ENCODE peak calls at places on chromosomes 16 and 17, in ten cellular contexts. U, I, S, V, Y, J, B, L, F and X are unnamed samples.

GRCh38 chr17:62963296-62963695 is 2.7 kb upstream of the TANC2 start:
- DNase-seq in U (no peak), I (no peak), S (no peak), V (no peak), Y (no peak), J (no peak), B (peak), L (no peak), F (peak), X (no peak)

GRCh38 chr17:79748296-79749099 is 17.8 kb downstream of the ENPP7 start:
- DNase-seq in U (no peak), I (no peak), S (no peak), V (no peak), Y (no peak), J (no peak), B (no peak), L (no peak), F (no peak), X (no peak)

GRCh38 chr17:35849469-35850348 is 19.0 kb downstream of the HEATR9 start:
- DNase-seq in U (peak), I (peak), S (no peak), V (peak), Y (no peak), J (peak), B (peak), L (peak), F (no peak), X (no peak)

GRCh38 chr17:8151641-8152111 is 528 bp downstream of the PER1 start:
- DNase-seq in U (no peak), I (no peak), S (no peak), V (no peak), Y (no peak), J (peak), B (peak), L (peak), F (no peak), X (peak)

GRCh38 chr16:65888201-65888600 is 478.3 kb upstream of the CDH5 start:
- DNase-seq in U (no peak), I (no peak), S (no peak), V (no peak), Y (no peak), J (no peak), B (no peak), L (no peak), F (no peak), X (no peak)

GRCh38 chr17:66687570-66688284 is 147.2 kb upstream of the CACNG5 start:
- DNase-seq in U (no peak), I (no peak), S (peak), V (no peak), Y (no peak), J (no peak), B (no peak), L (no peak), F (no peak), X (no peak)

GRCh38 chr17:49554694-49555494 is 20.8 kb upstream of the NXPH3 start:
- DNase-seq in U (peak), I (no peak), S (no peak), V (no peak), Y (no peak), J (no peak), B (no peak), L (no peak), F (no peak), X (no peak)

GRCh38 chr16:23856345-23856744 is 20.6 kb downstream of the PRKCB start:
- DNase-seq in U (no peak), I (no peak), S (no peak), V (no peak), Y (no peak), J (no peak), B (no peak), L (no peak), F (no peak), X (no peak)

GRCh38 chr17:50267074-50267841 is 7.0 kb upstream of the TMEM92 start:
- DNase-seq in U (peak), I (no peak), S (no peak), V (no peak), Y (peak), J (no peak), B (no peak), L (peak), F (peak), X (peak)

GRCh38 chr17:68318103-68318991 is 27.1 kb downstream of the ARSG start:
- DNase-seq in U (no peak), I (no peak), S (no peak), V (peak), Y (no peak), J (no peak), B (no peak), L (no peak), F (peak), X (no peak)

GRCh38 chr17:55783684-55784245 is 32.9 kb downstream of the PCTP start:
- DNase-seq in U (no peak), I (no peak), S (no peak), V (no peak), Y (no peak), J (no peak), B (peak), L (peak), F (no peak), X (no peak)

GRCh38 chr17:19464033-19465026 is 53.3 kb downstream of the RNF112 start:
- DNase-seq in U (no peak), I (no peak), S (no peak), V (no peak), Y (no peak), J (no peak), B (no peak), L (peak), F (no peak), X (no peak)

GRCh38 chr16:81492307-81492706 is 47.7 kb downstream of the CMIP start:
- DNase-seq in U (no peak), I (no peak), S (no peak), V (no peak), Y (no peak), J (peak), B (peak), L (no peak), F (no peak), X (no peak)

GRCh38 chr17:17784599-17785264 is 52.1 kb downstream of the SREBF1 start:
- DNase-seq in U (no peak), I (no peak), S (no peak), V (peak), Y (no peak), J (no peak), B (no peak), L (no peak), F (no peak), X (peak)

GRCh38 chr16:66927012-66927436 is 1.7 kb upstream of the RRAD start:
- DNase-seq in U (peak), I (no peak), S (no peak), V (peak), Y (no peak), J (no peak), B (no peak), L (no peak), F (peak), X (no peak)

GRCh38 chr16:704552-705380 is 835 bp downstream of the FBXL16 start:
- DNase-seq in U (no peak), I (no peak), S (no peak), V (no peak), Y (no peak), J (no peak), B (no peak), L (no peak), F (no peak), X (no peak)
- TF ChIP-seq CTCF in U (no peak), I (no peak), S (no peak), V (no peak), Y (no peak), J (no peak), B (no peak), L (no peak), F (no peak), X (no peak)

GRCh38 chr17:74305865-74306654 is 20.0 kb upstream of the KIF19 start:
- DNase-seq in U (no peak), I (no peak), S (no peak), V (no peak), Y (no peak), J (peak), B (no peak), L (no peak), F (no peak), X (no peak)
- TF ChIP-seq CTCF in U (no peak), I (peak), S (no peak), V (no peak), Y (no peak), J (no peak), B (no peak), L (no peak), F (no peak), X (peak)

GRCh38 chr17:7038025-7038862 is 2.4 kb downstream of the SLC16A13 start:
- DNase-seq in U (no peak), I (no peak), S (no peak), V (no peak), Y (no peak), J (no peak), B (no peak), L (no peak), F (no peak), X (no peak)
- TF ChIP-seq CTCF in U (peak), I (no peak), S (no peak), V (no peak), Y (no peak), J (no peak), B (no peak), L (no peak), F (no peak), X (no peak)

GRCh38 chr16:83113811-83114210 is 487.0 kb downstream of the CDH13 start:
- DNase-seq in U (no peak), I (no peak), S (no peak), V (no peak), Y (no peak), J (no peak), B (no peak), L (no peak), F (no peak), X (no peak)

GRCh38 chr16:83113317-83113716 is 486.5 kb downstream of the CDH13 start:
- DNase-seq in U (no peak), I (peak), S (no peak), V (no peak), Y (no peak), J (peak), B (peak), L (no peak), F (no peak), X (no peak)

GRCh38 chr16:83110221-83110768 is 483.5 kb downstream of the CDH13 start:
- DNase-seq in U (no peak), I (no peak), S (no peak), V (no peak), Y (no peak), J (no peak), B (no peak), L (no peak), F (no peak), X (no peak)

GRCh38 chr16:83105279-83106077 is 478.7 kb downstream of the CDH13 start:
- DNase-seq in U (no peak), I (no peak), S (no peak), V (no peak), Y (no peak), J (no peak), B (no peak), L (no peak), F (no peak), X (no peak)

DNA sequence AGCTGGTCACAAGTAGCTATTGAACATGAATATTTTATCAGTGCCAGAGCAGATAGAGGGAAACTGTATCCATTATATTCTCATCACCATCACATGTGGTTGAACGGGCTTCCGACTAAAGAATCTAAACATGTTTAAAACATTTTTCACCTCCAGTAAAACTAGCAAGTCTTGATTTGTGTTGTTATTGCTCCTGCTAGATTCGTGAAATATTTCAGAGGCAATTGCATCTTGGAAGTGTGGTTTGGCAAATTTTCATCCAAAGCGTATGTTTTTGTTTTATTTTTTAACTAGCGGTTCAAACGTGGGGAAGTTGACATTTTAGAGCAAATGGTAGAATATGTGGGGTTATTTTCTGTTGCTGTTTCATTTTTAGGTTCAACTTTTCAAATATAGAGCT is 483.0 kb downstream of the CDH13 start:
- DNase-seq in U (no peak), I (no peak), S (no peak), V (no peak), Y (no peak), J (no peak), B (no peak), L (no peak), F (no peak), X (no peak)
- TF ChIP-seq CTCF in U (no peak), I (no peak), S (no peak), V (no peak), Y (no peak), J (no peak), B (no peak), L (no peak), F (no peak), X (no peak)

GRCh38 chr17:4583206-4583605 is 1.1 kb upstream of the SMTNL2 start:
- DNase-seq in U (no peak), I (no peak), S (no peak), V (no peak), Y (no peak), J (no peak), B (no peak), L (no peak), F (no peak), X (no peak)

GRCh38 chr17:4584835-4585187 is 482 bp downstream of the SMTNL2 start:
- DNase-seq in U (no peak), I (no peak), S (no peak), V (no peak), Y (no peak), J (no peak), B (no peak), L (no peak), F (no peak), X (no peak)

GRCh38 chr17:4582691-4583090 is 1.6 kb upstream of the SMTNL2 start:
- DNase-seq in U (no peak), I (no peak), S (no peak), V (no peak), Y (no peak), J (no peak), B (no peak), L (no peak), F (no peak), X (no peak)

GRCh38 chr17:4584125-4584834 is at the start of gene SMTNL2:
- DNase-seq in U (peak), I (peak), S (no peak), V (no peak), Y (no peak), J (peak), B (no peak), L (no peak), F (no peak), X (no peak)

GRCh38 chr17:4583796-4584124 is 569 bp upstream of the SMTNL2 start:
- DNase-seq in U (no peak), I (no peak), S (no peak), V (no peak), Y (no peak), J (peak), B (peak), L (no peak), F (no peak), X (no peak)
- TF ChIP-seq CTCF in U (no peak), I (peak), S (no peak), V (no peak), Y (peak), J (no peak), B (peak), L (peak), F (no peak), X (peak)

GRCh38 chr17:6648181-6648580 is 3.2 kb downstream of the MED31 start:
- DNase-seq in U (no peak), I (no peak), S (no peak), V (no peak), Y (no peak), J (no peak), B (peak), L (no peak), F (no peak), X (no peak)
- TF ChIP-seq CTCF in U (peak), I (no peak), S (no peak), V (no peak), Y (no peak), J (no peak), B (no peak), L (no peak), F (peak), X (peak)

GRCh38 chr16:60203525-60204124 is 1469.5 kb upstream of the GOT2 start:
- DNase-seq in U (no peak), I (no peak), S (no peak), V (no peak), Y (no peak), J (peak), B (peak), L (no peak), F (no peak), X (no peak)
- TF ChIP-seq CTCF in U (peak), I (peak), S (no peak), V (peak), Y (no peak), J (peak), B (peak), L (peak), F (peak), X (peak)

GRCh38 chr17:45284176-45285140 is 22.6 kb upstream of the SPATA32 start:
- DNase-seq in U (no peak), I (no peak), S (no peak), V (peak), Y (peak), J (peak), B (no peak), L (no peak), F (no peak), X (no peak)
- TF ChIP-seq CTCF in U (peak), I (peak), S (no peak), V (peak), Y (no peak), J (peak), B (peak), L (no peak), F (peak), X (peak)